ENCODE peak calls at places on chromosomes 4 and X, in four cellular contexts. S, I, G and X are unnamed samples.
A peak's percentile ranks its signal among the peaks of the same experiment; 100 is the strongest.

GRCh38 chr4:76981649-76982048 is 32.1 kb downstream of the SEPTIN11 start:
- DNase-seq in G (no peak), S (no peak), I (no peak), X (no peak)

GRCh38 chrX:124573458-124573857 is 227.1 kb downstream of the SH2D1A start:
- DNase-seq in S (peak; percentile 6), I (no peak), G (no peak), X (no peak)

GRCh38 chr4:81664079-81664478 is 192.4 kb upstream of the RASGEF1B start:
- DNase-seq in G (no peak), S (no peak), I (no peak), X (no peak)

GRCh38 chr4:77072195-77072753 is 3.5 kb downstream of the CCNI start:
- DNase-seq in S (no peak), I (peak; percentile 44), G (no peak), X (peak; percentile 31)

GRCh38 chr4:176561368-176561767 is 231.4 kb downstream of the VEGFC start:
- DNase-seq in S (peak; percentile 20), G (no peak), I (no peak), X (no peak)

GRCh38 chrX:139844163-139844562 is 88.7 kb downstream of the ATP11C start:
- DNase-seq in I (no peak), S (no peak), G (no peak), X (no peak)

GRCh38 chr4:75779059-75779757 is 54.8 kb downstream of the USO1 start:
- DNase-seq in S (no peak), G (no peak), I (no peak), X (no peak)

GRCh38 chr4:165294907-165295306 is 32.6 kb upstream of the MSMO1 start:
- DNase-seq in S (no peak), I (peak; percentile 18), G (no peak), X (no peak)

GRCh38 chrX:110145854-110146253 is 142.9 kb downstream of the TMEM164 start:
- DNase-seq in I (peak; percentile 35), S (peak; percentile 60), G (no peak), X (no peak)

GRCh38 chr4:2288051-2288541 is 26.2 kb upstream of the MXD4 start:
- DNase-seq in S (no peak), G (peak; percentile 67), I (no peak), X (no peak)
- H3K4me1 ChIP-seq in S (peaks cover 16% of the 10 kb centered on the region), G (no peaks in the 10 kb centered on the region), I (no peaks in the 10 kb centered on the region), X (no peaks in the 10 kb centered on the region)

GRCh38 chr4:159145318-159146006 is 42.6 kb downstream of the RAPGEF2 start:
- DNase-seq in I (no peak), S (no peak), G (no peak), X (no peak)
- H3K4me1 ChIP-seq in I (peaks cover 14% of the 10 kb centered on the region), S (no peaks in the 10 kb centered on the region), G (peaks cover 6% of the 10 kb centered on the region), X (no peaks in the 10 kb centered on the region)

DNA sequence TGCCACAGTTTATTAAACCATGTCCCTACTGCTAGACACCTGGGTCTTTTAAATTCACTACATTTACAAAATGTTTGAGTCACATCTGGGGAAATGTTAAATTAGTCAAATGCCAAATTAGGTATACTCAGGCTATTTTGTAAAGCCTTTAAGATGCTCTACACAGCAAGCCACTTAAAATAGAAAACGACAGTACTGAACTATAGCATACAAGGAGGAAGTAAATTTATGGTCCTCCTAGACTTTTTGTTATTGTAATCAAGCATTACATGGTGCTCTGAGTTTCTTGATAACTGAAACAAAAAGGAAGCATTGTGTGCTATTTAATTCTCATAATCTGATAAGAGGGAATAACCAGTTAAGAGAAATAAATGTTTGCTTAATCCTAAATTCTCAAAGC is 46.2 kb downstream of the SLC9A7 start:
- DNase-seq in S (no peak), I (no peak), G (no peak), X (no peak)
- H3K4me1 ChIP-seq in S (peaks cover 19% of the 10 kb centered on the region), I (peaks cover 8% of the 10 kb centered on the region), G (no peaks in the 10 kb centered on the region), X (no peaks in the 10 kb centered on the region)

GRCh38 chr4:55175779-55176231 is 50.4 kb upstream of the KDR start:
- DNase-seq in S (peak; percentile 84), I (peak; percentile 43), G (no peak), X (no peak)

GRCh38 chr4:55177461-55177860 is 52.1 kb upstream of the KDR start:
- DNase-seq in S (no peak), G (no peak), I (no peak), X (no peak)

GRCh38 chr4:55180980-55181379 is 55.6 kb upstream of the KDR start:
- DNase-seq in I (peak; percentile 32), G (no peak), S (no peak), X (no peak)

GRCh38 chr4:55176497-55176896 is 51.1 kb upstream of the KDR start:
- DNase-seq in S (no peak), G (no peak), I (no peak), X (no peak)

DNA sequence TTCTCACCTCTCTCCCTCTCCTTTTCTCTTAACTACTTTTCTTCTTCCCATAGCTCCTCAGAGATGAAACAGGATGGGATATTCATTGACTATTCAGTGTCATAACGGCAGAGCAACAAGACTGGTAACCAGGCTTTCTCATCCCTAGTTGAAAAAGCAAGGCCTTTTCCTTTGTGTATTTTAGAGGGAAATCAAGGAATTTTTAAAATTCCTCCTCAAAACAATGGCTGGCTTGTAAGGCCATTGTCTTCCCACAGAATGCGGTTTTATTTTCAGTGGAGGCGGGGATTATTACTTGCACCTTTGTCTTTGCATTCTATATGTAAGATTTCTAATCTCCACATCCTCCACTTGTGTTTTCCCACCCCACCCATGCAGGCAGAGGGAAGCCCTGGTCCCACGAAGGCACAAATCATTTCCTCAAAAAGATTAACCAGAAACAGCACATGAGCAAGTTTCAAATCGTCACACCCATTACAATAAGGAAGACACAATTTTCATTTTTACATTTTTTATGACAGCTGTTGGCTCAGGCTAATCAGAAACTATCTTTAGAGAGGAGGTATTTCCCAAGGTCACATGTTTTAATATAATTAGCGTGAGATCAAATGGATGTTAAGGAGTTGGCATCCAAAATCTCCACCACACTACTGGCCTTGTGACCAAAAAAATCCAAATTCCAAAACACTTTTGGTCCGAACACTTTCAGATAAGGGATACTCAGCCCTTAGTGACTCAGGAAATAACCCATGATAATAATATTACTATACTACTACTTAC is 53.0 kb upstream of the KDR start:
- DNase-seq in G (no peak), S (no peak), I (peak; percentile 30), X (no peak)
- H3K4me1 ChIP-seq in G (no peaks in the 10 kb centered on the region), S (peaks cover 38% of the 10 kb centered on the region), I (peaks cover 23% of the 10 kb centered on the region), X (no peaks in the 10 kb centered on the region)

DNA sequence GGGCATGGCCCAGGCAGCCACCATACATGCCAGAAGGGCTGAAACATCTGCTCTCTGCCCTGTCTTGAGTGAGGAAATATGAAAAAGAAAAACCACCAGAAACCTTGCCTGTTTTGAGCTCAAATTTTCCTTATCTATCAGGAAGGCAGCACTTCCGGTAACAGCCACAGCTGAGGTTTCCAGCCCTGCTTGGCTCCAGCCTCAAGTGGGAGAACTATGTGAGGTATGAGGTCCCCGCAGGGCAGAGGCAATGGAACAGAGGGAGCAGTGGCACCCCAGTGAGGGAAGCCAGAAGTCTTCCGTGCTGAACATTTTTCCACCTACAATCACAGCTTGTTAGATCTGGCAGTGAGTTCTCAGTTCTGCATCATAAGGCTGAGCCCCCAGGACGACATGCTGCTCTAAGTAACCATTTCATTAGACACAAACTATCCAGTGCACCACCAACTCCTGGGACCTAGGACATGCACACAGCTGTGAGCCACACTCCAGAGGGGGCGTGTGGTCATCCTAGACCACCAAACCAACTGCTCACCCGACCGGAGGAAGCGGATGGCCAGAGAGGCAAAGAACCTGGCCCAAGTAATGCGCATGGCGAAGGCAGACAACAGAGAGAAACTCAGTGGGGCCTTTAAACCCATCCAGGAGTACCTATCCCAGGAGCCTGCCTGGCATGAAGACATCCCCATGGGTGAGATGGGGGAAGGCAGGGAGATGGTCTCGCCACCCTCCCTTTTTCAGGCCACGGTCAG is 22.6 kb downstream of the WDR1 start:
- DNase-seq in G (peak; percentile 82), I (no peak), S (peak; percentile 88), X (no peak)
- H3K4me1 ChIP-seq in G (peaks cover 55% of the 10 kb centered on the region), I (peaks cover 5% of the 10 kb centered on the region), S (peaks cover 68% of the 10 kb centered on the region), X (no peaks in the 10 kb centered on the region)

GRCh38 chrX:25011589-25012432 is 4.0 kb downstream of the ARX start:
- DNase-seq in G (no peak), S (no peak), I (no peak), X (no peak)
- H3K4me1 ChIP-seq in G (no peaks in the 10 kb centered on the region), S (no peaks in the 10 kb centered on the region), I (peaks cover 43% of the 10 kb centered on the region), X (no peaks in the 10 kb centered on the region)

DNA sequence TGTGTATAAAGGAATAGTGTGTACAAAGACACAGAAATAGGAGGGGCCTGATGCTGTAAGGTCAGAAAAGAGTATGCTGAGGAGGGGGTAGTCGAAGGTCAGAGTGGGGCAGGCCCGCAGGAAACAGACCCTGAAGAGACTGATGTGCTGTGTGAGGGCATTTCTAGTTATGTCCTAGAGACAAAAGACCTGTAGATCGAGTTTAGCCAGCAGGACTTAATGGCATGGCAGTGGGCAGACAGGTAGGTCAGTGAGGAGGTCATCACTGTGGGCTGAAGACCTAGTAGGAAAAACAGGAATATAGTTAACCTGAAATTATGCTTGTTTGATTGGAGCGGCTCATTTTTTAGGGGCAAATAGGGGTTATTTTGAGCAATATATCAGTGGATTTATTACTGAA is 57.1 kb downstream of the KIAA0232 start:
- DNase-seq in S (no peak), G (no peak), I (no peak), X (no peak)
- H3K4me1 ChIP-seq in S (peaks cover 13% of the 10 kb centered on the region), G (peaks cover 11% of the 10 kb centered on the region), I (peaks cover 6% of the 10 kb centered on the region), X (peaks cover 10% of the 10 kb centered on the region)

GRCh38 chrX:107738272-107738671 is 37.3 kb downstream of the TSC22D3 start:
- DNase-seq in G (no peak), I (no peak), S (no peak), X (peak; percentile 54)

GRCh38 chrX:107739541-107739940 is 36.0 kb downstream of the TSC22D3 start:
- DNase-seq in S (no peak), I (no peak), G (no peak), X (no peak)

GRCh38 chrX:107741318-107741813 is 34.2 kb downstream of the TSC22D3 start:
- DNase-seq in G (peak; percentile 75), I (no peak), S (peak; percentile 10), X (no peak)

GRCh38 chrX:107736781-107737531 is 38.6 kb downstream of the TSC22D3 start:
- DNase-seq in G (no peak), S (no peak), I (peak; percentile 38), X (peak; percentile 32)

GRCh38 chrX:107738768-107739167 is 36.8 kb downstream of the TSC22D3 start:
- DNase-seq in G (no peak), I (no peak), S (no peak), X (no peak)
- H3K4me1 ChIP-seq in G (peaks cover 32% of the 10 kb centered on the region), I (peaks cover 12% of the 10 kb centered on the region), S (no peaks in the 10 kb centered on the region), X (peaks cover 15% of the 10 kb centered on the region)

GRCh38 chrX:46324166-46324565 is 221.1 kb downstream of the ZNF674 start:
- DNase-seq in S (peak; percentile 51), I (no peak), G (no peak), X (no peak)
- H3K4me1 ChIP-seq in S (peaks cover 27% of the 10 kb centered on the region), I (peaks cover 22% of the 10 kb centered on the region), G (no peaks in the 10 kb centered on the region), X (no peaks in the 10 kb centered on the region)